ENCODE peak calls at places on chromosomes 13 and 19, in nine cellular contexts. G, Z, T, I, L, V, N, F and W are unnamed samples. For H3K4me1, the result is how much of the 10 kb centered on the place peaks cover.

GRCh38 chr13:82713681-82714405 is 1168.4 kb downstream of the SLITRK1 start:
- DNase-seq in G (no peak), Z (no peak), T (no peak), I (no peak), L (no peak), V (peak), N (no peak), F (no peak), W (no peak)

GRCh38 chr19:18939922-18940775 is 868 bp downstream of the HOMER3 start:
- DNase-seq in G (no peak), Z (no peak), T (no peak), I (peak), L (no peak), V (peak), N (peak), F (peak), W (peak)

GRCh38 chr19:29122185-29122584 is 90.8 kb downstream of the UQCRFS1 start:
- DNase-seq in G (no peak), Z (no peak), T (no peak), I (no peak), L (no peak), V (no peak), N (no peak), F (no peak), W (no peak)

GRCh38 chr19:13095934-13096890 is 6.4 kb downstream of the LYL1 start:
- DNase-seq in G (no peak), Z (peak), T (no peak), I (no peak), L (no peak), V (peak), N (peak), F (no peak), W (peak)

GRCh38 chr19:40609561-40610395 is 8.6 kb downstream of the LTBP4 start:
- DNase-seq in G (peak), Z (peak), T (peak), I (peak), L (peak), V (no peak), N (peak), F (peak), W (peak)

GRCh38 chr13:110250258-110250891 is 56.6 kb downstream of the COL4A1 start:
- DNase-seq in G (no peak), Z (no peak), T (no peak), I (no peak), L (no peak), V (peak), N (peak), F (no peak), W (no peak)

GRCh38 chr13:48602296-48603040 is 51.3 kb upstream of the CYSLTR2 start:
- DNase-seq in G (no peak), Z (no peak), T (no peak), I (no peak), L (no peak), V (no peak), N (no peak), F (no peak), W (no peak)

GRCh38 chr13:67416047-67416925 is 186.2 kb upstream of the PCDH9 start:
- DNase-seq in G (no peak), Z (peak), T (no peak), I (no peak), L (no peak), V (peak), N (no peak), F (peak), W (peak)

GRCh38 chr19:33468361-33469170 is 53.0 kb downstream of the PEPD start:
- DNase-seq in G (no peak), Z (no peak), T (no peak), I (no peak), L (no peak), V (no peak), N (no peak), F (no peak), W (no peak)

GRCh38 chr19:58381460-58382220 is 810 bp upstream of the ZNF837 start:
- DNase-seq in G (no peak), Z (no peak), T (no peak), I (no peak), L (no peak), V (no peak), N (no peak), F (no peak), W (no peak)

GRCh38 chr13:46728777-46729176 is 68.2 kb downstream of the ESD start:
- DNase-seq in G (no peak), Z (peak), T (no peak), I (no peak), L (no peak), V (peak), N (no peak), F (no peak), W (peak)

GRCh38 chr13:24341439-24341838 is 32.1 kb downstream of the C1QTNF9 start:
- DNase-seq in G (peak), Z (no peak), T (no peak), I (no peak), L (no peak), V (peak), N (no peak), F (no peak), W (no peak)

GRCh38 chr13:109330941-109331340 is 455.4 kb downstream of the IRS2 start:
- DNase-seq in G (no peak), Z (no peak), T (no peak), I (no peak), L (no peak), V (peak), N (no peak), F (no peak), W (no peak)

GRCh38 chr19:49475995-49476880 is 2.2 kb downstream of the FLT3LG start:
- DNase-seq in G (no peak), Z (peak), T (peak), I (no peak), L (no peak), V (no peak), N (no peak), F (no peak), W (peak)
- TF ChIP-seq CTCF in G (peak), Z (peak), T (peak), I (peak), L (peak), V (peak), N (no peak), F (peak), W (peak)

DNA sequence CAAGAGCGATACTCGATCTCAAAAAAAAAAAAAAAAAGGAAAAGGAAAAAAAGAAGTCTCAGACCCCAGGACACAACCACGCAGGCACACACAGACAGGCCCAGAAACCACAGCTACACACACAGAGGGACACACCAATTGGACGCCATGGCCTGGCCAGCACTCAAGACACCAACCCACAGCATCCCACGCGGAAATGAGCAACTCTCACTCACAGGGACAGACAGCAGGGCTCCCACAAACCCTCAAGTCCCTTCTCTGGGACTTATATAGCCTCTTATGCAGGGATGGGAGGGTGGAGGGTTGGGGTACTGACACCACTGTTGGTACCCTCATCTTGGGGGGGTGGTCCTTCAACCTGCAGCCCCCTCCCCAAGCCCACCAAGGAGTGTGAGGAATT is 5.9 kb downstream of the NOTCH3 start:
- DNase-seq in G (no peak), Z (no peak), T (no peak), I (no peak), L (no peak), V (no peak), N (no peak), F (no peak), W (no peak)
- H3K4me3 ChIP-seq in G (peak), Z (peak), T (no peak), I (no peak), L (peak), V (peak), N (no peak), F (peak), W (peak)

DNA sequence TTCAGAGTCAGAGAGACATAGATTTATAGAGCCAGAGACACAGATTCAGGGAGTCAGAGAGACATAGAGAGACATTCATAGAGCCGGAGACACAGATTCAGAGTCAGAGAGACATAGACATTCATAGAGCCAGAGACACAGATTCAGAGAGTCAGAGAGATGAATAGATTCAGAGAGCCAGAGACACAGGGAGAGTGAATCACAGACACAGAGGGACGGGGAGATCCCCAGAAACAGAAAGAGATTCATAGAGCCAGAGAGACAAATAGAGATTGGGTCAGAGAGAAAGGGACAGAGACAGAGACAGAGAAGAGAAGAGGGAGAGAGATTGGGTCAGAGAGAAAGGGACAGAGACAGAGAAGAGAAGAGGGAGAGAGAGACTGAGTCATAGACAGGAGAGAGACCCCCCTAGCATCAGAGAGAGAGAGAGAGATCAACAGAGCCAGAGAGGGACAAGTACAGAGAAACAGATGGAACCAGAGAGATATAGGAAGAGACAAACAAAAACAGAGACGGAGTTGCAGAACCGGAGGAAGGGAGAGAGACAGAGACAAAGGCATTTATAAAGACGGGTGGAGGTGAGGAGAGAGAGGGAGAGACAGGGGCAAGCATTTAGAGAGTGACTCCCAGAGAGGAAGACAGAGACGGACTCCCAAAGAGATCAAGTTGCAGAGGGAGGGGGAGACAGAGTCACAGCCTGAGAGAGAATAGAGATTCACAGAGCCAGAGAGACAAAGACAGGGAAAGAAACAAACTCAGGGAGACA is 1.1 kb upstream of the PRKCG start:
- DNase-seq in G (no peak), Z (no peak), T (no peak), I (no peak), L (no peak), V (no peak), N (no peak), F (no peak), W (no peak)
- H3K4me1 ChIP-seq in G (under half), Z (under half), T (half or more), I (under half), L (under half), V (under half), N (under half), F (under half), W (under half)

DNA sequence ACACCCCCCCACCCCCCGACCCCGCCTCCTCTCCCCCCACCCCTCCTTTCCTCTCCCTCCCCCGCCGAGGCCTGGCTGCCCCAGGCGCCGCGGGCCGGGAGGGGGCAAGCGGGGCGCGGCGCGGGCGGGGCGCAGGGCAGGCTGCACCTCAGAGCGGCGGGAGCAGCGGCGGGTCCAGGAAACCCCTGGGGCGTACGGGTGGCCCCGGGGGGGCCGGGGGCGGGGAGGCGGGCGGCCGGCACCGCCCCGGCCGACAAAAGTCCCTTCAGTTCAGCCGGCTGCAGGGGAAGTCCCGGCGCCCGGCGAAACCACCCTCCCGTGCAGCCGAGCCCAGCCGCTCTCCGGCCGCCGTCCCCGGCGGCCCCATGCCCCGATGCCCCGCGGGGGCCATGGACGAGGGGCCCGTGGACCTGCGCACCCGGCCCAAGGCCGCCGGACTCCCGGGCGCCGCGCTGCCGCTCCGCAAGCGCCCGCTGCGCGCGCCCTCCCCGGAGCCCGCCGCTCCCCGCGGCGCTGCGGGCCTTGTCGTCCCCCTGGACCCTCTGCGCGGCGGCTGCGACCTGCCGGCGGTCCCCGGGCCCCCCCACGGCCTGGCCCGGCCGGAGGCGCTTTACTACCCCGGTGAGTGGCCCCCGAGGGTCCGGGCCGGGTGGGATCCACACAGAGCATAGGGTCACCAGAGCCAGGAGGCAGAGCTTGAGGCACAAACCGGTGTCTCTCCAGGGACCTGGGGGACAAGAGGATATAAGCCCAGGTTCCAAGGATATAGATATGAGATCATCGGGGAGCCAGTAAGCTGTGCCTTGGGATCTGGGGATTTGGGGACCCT is at the start of gene BCL3:
- DNase-seq in G (no peak), Z (peak), T (peak), I (peak), L (no peak), V (peak), N (peak), F (peak), W (peak)
- TF ChIP-seq CTCF in G (no peak), Z (no peak), T (no peak), I (peak), L (no peak), V (no peak), N (no peak), F (no peak), W (no peak)

GRCh38 chr13:108156749-108157148 is 58.6 kb downstream of the LIG4 start:
- DNase-seq in G (no peak), Z (no peak), T (no peak), I (no peak), L (no peak), V (no peak), N (no peak), F (no peak), W (no peak)
- H3K4me3 ChIP-seq in G (no peak), Z (no peak), T (no peak), I (no peak), L (no peak), V (no peak), N (no peak), F (no peak), W (no peak)

DNA sequence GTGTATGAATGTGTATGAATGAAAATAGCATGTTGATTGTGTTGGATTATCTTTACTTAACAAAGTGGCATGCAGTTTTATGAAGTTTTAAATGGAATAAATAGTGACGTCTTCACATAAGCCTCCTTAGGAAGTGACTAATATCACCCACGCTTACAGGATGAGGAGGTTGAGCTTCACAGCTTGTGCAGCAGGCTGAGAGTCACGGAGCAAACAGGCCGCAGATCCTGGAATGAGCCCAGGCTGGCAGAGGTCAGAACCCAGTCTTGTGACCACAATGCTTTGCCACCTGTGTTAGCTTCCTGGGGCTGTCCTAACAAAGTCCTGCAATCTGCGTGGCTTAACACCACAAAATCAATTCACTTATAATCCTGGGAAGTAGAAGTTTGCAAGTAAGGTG is 20.8 kb downstream of the LAIR2 start:
- DNase-seq in G (no peak), Z (no peak), T (no peak), I (no peak), L (no peak), V (peak), N (peak), F (no peak), W (no peak)
- H3K4me1 ChIP-seq in G (under half), Z (under half), T (under half), I (under half), L (under half), V (under half), N (under half), F (under half), W (under half)

GRCh38 chr19:10420444-10421239 is at the start of gene PDE4A:
- DNase-seq in G (no peak), Z (peak), T (peak), I (no peak), L (no peak), V (peak), N (no peak), F (no peak), W (no peak)
- TF ChIP-seq CTCF in G (peak), Z (peak), T (peak), I (no peak), L (no peak), V (peak), N (no peak), F (peak), W (peak)